ENCODE peak calls at places on chromosome 10, in four cellular contexts. A is right cardiac atrium, F is MM.1S, R is fibroblast of lung. Z is an unnamed sample.

GRCh38 chr10:12512292-12513002 is 163.1 kb downstream of the CAMK1D start:
- DNase-seq in A (no peak), F (no peak), R (no peak), Z (no peak)

GRCh38 chr10:106956216-106956915 is 208.1 kb downstream of the SORCS1 start:
- DNase-seq in A (no peak), F (no peak), R (no peak), Z (no peak)

GRCh38 chr10:29470355-29470705 is 164.4 kb downstream of the SVIL start:
- DNase-seq in A (peak; percentile 77), F (no peak), R (no peak), Z (no peak)

GRCh38 chr10:17407040-17407439 is 47.4 kb downstream of the ST8SIA6 start:
- DNase-seq in A (no peak), F (no peak), R (no peak), Z (no peak)

GRCh38 chr10:119404719-119405504 is 137.6 kb downstream of the RGS10 start:
- DNase-seq in A (peak; percentile 59), F (no peak), R (no peak), Z (no peak)

GRCh38 chr10:35574924-35575352 is 30.2 kb upstream of the GJD4 start:
- DNase-seq in A (no peak), F (no peak), R (peak; percentile 78), Z (no peak)

GRCh38 chr10:14056545-14057332 is 274.0 kb downstream of the FRMD4A start:
- DNase-seq in A (no peak), F (no peak), R (peak; percentile 76), Z (no peak)

GRCh38 chr10:103278862-103279298 is 1.9 kb downstream of the INA start:
- DNase-seq in A (peak; percentile 76), F (peak; percentile 16), R (peak; percentile 61), Z (no peak)

GRCh38 chr10:113360870-113361269 is 192.0 kb upstream of the HABP2 start:
- DNase-seq in A (no peak), F (no peak), R (no peak), Z (no peak)

GRCh38 chr10:48932831-48933670 is 6.6 kb downstream of the LRRC18 start:
- DNase-seq in A (no peak), F (no peak), R (no peak), Z (no peak)

GRCh38 chr10:128854965-128855364 is 612.1 kb upstream of the MGMT start:
- DNase-seq in A (peak; percentile 97), F (no peak), R (peak; percentile 8), Z (no peak)

GRCh38 chr10:50431118-50431517 is 179.8 kb upstream of the ASAH2 start:
- DNase-seq in A (no peak), F (no peak), R (peak; percentile 29), Z (no peak)

GRCh38 chr10:80196270-80196949 is 8.9 kb downstream of the ANXA11 start:
- DNase-seq in A (no peak), F (peak; percentile 89), R (no peak), Z (peak; percentile 42)

GRCh38 chr10:47277352-47278151 is 22.4 kb upstream of the GDF10 start:
- DNase-seq in A (no peak), F (no peak), R (no peak), Z (no peak)

GRCh38 chr10:110409926-110410325 is 87.8 kb upstream of the DUSP5 start:
- DNase-seq in A (no peak), F (peak; percentile 31), R (no peak), Z (no peak)

GRCh38 chr10:79048639-79049550 is 19.9 kb upstream of the ZMIZ1 start:
- DNase-seq in A (no peak), F (no peak), R (no peak), Z (no peak)

GRCh38 chr10:33697016-33697415 is 362.5 kb upstream of the NRP1 start:
- DNase-seq in A (no peak), F (no peak), R (no peak), Z (no peak)

GRCh38 chr10:51657481-51657880 is 41.9 kb downstream of the CSTF2T start:
- DNase-seq in A (no peak), F (no peak), R (no peak), Z (no peak)

GRCh38 chr10:69874464-69874863 is 72.8 kb downstream of the COL13A1 start:
- DNase-seq in A (peak; percentile 12), F (no peak), R (peak; percentile 49), Z (no peak)

GRCh38 chr10:101566333-101567164 is 21.5 kb downstream of the POLL start:
- DNase-seq in A (no peak), F (no peak), R (no peak), Z (no peak)

GRCh38 chr10:23412223-23412622 is 26.7 kb upstream of the OTUD1 start:
- DNase-seq in A (no peak), F (no peak), R (peak; percentile 25), Z (no peak)

GRCh38 chr10:97685395-97685958 is 1.6 kb downstream of the AVPI1 start:
- DNase-seq in A (peak; percentile 69), F (no peak), R (peak; percentile 59), Z (no peak)

GRCh38 chr10:128150045-128150493 is 23.8 kb upstream of the MKI67 start:
- DNase-seq in A (peak; percentile 73), F (peak; percentile 82), R (peak; percentile 66), Z (peak; percentile 77)

GRCh38 chr10:97498841-97499560 is at the start of gene UBTD1:
- DNase-seq in A (peak; percentile 85), F (peak; percentile 11), R (peak; percentile 41), Z (no peak)

GRCh38 chr10:30022590-30022989 is 36.8 kb downstream of the JCAD start:
- DNase-seq in A (no peak), F (no peak), R (no peak), Z (no peak)

GRCh38 chr10:74320026-74320425 is 169.0 kb downstream of the ADK start:
- DNase-seq in A (no peak), F (no peak), R (no peak), Z (no peak)

GRCh38 chr10:58399410-58399809 is 14.2 kb downstream of the TFAM start:
- DNase-seq in A (no peak), F (no peak), R (no peak), Z (no peak)

GRCh38 chr10:75428434-75429158 is 2.8 kb upstream of the LRMDA start:
- DNase-seq in A (no peak), F (no peak), R (no peak), Z (no peak)

GRCh38 chr10:47406870-47407648 is 23.0 kb upstream of the ZNF488 start:
- DNase-seq in A (no peak), F (no peak), R (peak; percentile 64), Z (no peak)

GRCh38 chr10:87660484-87661133 is 931 bp downstream of the PAPSS2 start:
- DNase-seq in A (peak; percentile 73), F (peak; percentile 11), R (peak; percentile 74), Z (no peak)

GRCh38 chr10:122551450-122551849 is 9.1 kb upstream of the DMBT1 start:
- DNase-seq in A (no peak), F (no peak), R (no peak), Z (peak; percentile 13)

GRCh38 chr10:26909753-26910152 is 49.0 kb upstream of the ABI1 start:
- DNase-seq in A (no peak), F (no peak), R (no peak), Z (no peak)

GRCh38 chr10:99345350-99345749 is 16.2 kb downstream of the CNNM1 start:
- DNase-seq in A (no peak), F (no peak), R (peak; percentile 27), Z (no peak)

GRCh38 chr10:129754211-129755050 is 209.6 kb downstream of the EBF3 start:
- DNase-seq in A (no peak), F (no peak), R (no peak), Z (no peak)

GRCh38 chr10:32332299-32332750 is 14.6 kb downstream of the EPC1 start:
- DNase-seq in A (peak; percentile 39), F (no peak), R (peak; percentile 13), Z (peak; percentile 63)

GRCh38 chr10:94403034-94403822 is 887 bp downstream of the TBC1D12 start:
- DNase-seq in A (peak; percentile 85), F (peak; percentile 83), R (peak; percentile 70), Z (no peak)

GRCh38 chr10:27360581-27361172 is 120.1 kb upstream of the ACBD5 start:
- DNase-seq in A (peak; percentile 82), F (peak; percentile 77), R (peak; percentile 77), Z (peak; percentile 64)

GRCh38 chr10:70503776-70504175 is 25.2 kb downstream of the PALD1 start:
- DNase-seq in A (no peak), F (peak; percentile 47), R (no peak), Z (no peak)

GRCh38 chr10:12055722-12056121 is 13.0 kb upstream of the DHTKD1 start:
- DNase-seq in A (no peak), F (no peak), R (no peak), Z (no peak)

GRCh38 chr10:24744966-24745365 is 21.3 kb upstream of the ARHGAP21 start:
- DNase-seq in A (no peak), F (no peak), R (no peak), Z (no peak)

DNA sequence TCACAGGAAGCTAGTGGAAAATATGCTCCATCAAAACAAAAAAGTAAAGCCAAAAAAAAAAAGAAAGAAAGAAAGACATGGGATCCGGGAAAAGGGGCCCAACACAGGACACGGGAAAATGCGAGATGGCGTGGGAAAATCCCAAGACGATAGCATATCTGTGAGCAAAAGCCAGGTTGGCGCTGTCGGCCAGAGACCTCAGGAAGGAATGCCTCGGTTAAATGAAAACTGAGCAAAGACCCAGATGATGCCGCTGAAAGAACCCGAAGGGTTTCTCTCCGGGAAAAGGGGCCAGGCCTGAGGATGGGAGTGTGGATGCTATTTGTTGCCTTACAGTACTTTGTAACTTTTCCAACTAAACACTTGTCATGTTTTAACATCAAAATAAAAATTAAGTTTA is 49.5 kb upstream of the PPP2R2D start:
- DNase-seq in A (no peak), F (no peak), R (no peak), Z (no peak)
- H3K9me3 ChIP-seq in A (no peaks in the 10 kb centered on the region), F (no peaks in the 10 kb centered on the region), R (no peaks in the 10 kb centered on the region), Z (peaks cover 4% of the 10 kb centered on the region)

DNA sequence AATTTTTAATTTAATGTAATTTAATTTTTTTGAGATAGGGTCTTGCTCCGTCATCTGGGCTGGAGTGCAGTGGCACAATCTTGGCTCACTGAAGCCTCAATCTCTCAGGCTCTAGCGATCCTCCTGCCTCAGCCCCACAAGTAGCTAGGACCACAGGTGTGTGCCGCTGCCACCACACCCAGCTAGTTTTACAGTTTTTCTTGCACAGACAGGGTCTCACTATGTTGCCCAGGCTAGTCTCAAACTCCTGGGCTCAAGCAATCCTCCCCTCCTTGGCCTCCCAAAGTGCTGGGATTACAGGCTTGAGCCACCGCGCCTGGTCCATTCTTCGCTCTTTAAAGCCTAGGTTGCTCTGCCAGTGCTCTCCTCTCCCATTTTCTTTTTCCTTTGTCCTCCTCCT is 12.9 kb downstream of the CALML3 start:
- DNase-seq in A (no peak), F (no peak), R (no peak), Z (no peak)
- H3K9me3 ChIP-seq in A (no peaks in the 10 kb centered on the region), F (no peaks in the 10 kb centered on the region), R (no peaks in the 10 kb centered on the region), Z (no peaks in the 10 kb centered on the region)

DNA sequence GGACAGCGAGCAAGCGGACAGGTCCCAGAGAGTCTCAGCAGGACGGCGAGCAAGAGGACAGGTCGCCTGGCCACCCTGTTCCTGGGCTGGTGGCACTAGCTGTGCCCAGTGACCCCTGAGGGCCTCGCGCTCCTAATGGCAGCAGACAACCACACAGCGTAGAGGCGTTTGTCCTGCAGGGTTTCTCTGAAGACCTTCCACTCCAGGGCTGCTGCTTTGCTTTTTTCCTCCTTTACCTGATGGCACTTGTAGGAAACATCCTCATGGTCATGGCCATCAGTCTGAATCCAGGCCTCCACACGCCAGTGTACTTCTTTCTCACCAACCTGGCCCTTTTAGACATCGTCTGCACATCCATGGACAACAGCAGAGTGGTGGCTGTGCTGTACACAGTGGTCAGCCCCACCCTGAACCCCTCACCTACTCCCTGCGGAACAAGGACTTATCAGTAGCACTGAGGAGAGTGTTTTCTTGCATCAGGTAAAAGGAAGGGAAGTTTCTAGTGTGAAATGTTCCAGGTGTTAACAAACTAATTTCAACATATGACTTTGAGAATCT is 27.4 kb downstream of the SCART1 start:
- DNase-seq in A (no peak), F (no peak), R (no peak), Z (no peak)
- H3K9me3 ChIP-seq in A (peaks cover 3% of the 10 kb centered on the region), F (peaks cover 2% of the 10 kb centered on the region), R (no peaks in the 10 kb centered on the region), Z (no peaks in the 10 kb centered on the region)

GRCh38 chr10:131673396-131673795 is 227.4 kb upstream of the PPP2R2D start:
- DNase-seq in A (no peak), F (no peak), R (no peak), Z (no peak)
- H3K9me3 ChIP-seq in A (no peaks in the 10 kb centered on the region), F (no peaks in the 10 kb centered on the region), R (no peaks in the 10 kb centered on the region), Z (no peaks in the 10 kb centered on the region)